ENCODE peak calls at places on chromosomes 7 and 10, in five cellular contexts. S is HFF-Myc, H is GF-D8, O is fibroblast of lung, G is fibroblast of the conjunctiva. T is an unnamed sample.

GRCh38 chr10:30529373-30529998 is 95.5 kb downstream of the MAP3K8 start:
- DNase-seq in G (no peak), H (peak; percentile 97), O (no peak), S (no peak), T (no peak)

GRCh38 chr10:44786451-44786850 is 124.7 kb upstream of the TMEM72 start:
- DNase-seq in S (no peak), G (no peak), O (peak; percentile 99), H (no peak), T (peak; percentile 75)

GRCh38 chr10:17232276-17232987 is 4.4 kb downstream of the VIM start:
- DNase-seq in O (no peak), H (no peak), G (no peak), S (no peak), T (peak; percentile 58)

GRCh38 chr10:115638246-115638645 is 545.1 kb downstream of the ATRNL1 start:
- DNase-seq in G (no peak), S (no peak), H (no peak), O (no peak), T (no peak)

GRCh38 chr7:151148319-151149259 is 18.9 kb downstream of the GBX1 start:
- DNase-seq in O (no peak), G (no peak), S (no peak), H (no peak), T (no peak)

GRCh38 chr10:33335550-33335799 is 1.0 kb upstream of the NRP1 start:
- DNase-seq in O (no peak), S (no peak), G (no peak), H (no peak), T (no peak)

GRCh38 chr10:16779375-16779774 is 37.8 kb downstream of the RSU1 start:
- DNase-seq in O (peak; percentile 2), S (no peak), H (no peak), G (no peak), T (no peak)

GRCh38 chr7:128005117-128005516 is 26.1 kb downstream of the LRRC4 start:
- DNase-seq in O (no peak), S (no peak), H (no peak), G (no peak), T (no peak)

GRCh38 chr7:102028206-102028826 is 210.9 kb downstream of the CUX1 start:
- DNase-seq in S (no peak), G (no peak), O (no peak), H (peak; percentile 84), T (no peak)

GRCh38 chr7:93997868-93998267 is 6.3 kb downstream of the BET1 start:
- DNase-seq in H (no peak), G (no peak), S (no peak), O (no peak), T (no peak)

GRCh38 chr7:41038211-41038610 is 664.7 kb downstream of the INHBA start:
- DNase-seq in G (no peak), H (no peak), S (no peak), O (no peak), T (no peak)

GRCh38 chr10:34008641-34009040 is 674.2 kb upstream of the NRP1 start:
- DNase-seq in S (no peak), O (no peak), G (no peak), H (no peak), T (no peak)

GRCh38 chr10:68543004-68543918 is 15.9 kb upstream of the SLC25A16 start:
- DNase-seq in O (peak; percentile 90), G (no peak), S (no peak), H (no peak), T (no peak)

GRCh38 chr7:44220046-44220720 is 19.4 kb downstream of the YKT6 start:
- DNase-seq in S (no peak), G (no peak), H (no peak), O (no peak), T (no peak)

GRCh38 chr7:115145512-115145911 is 223.6 kb downstream of the MDFIC start:
- DNase-seq in G (peak; percentile 69), S (no peak), H (no peak), O (peak; percentile 13), T (peak; percentile 54)

GRCh38 chr10:114045071-114045737 is 1.5 kb downstream of the ADRB1 start:
- DNase-seq in H (no peak), O (no peak), S (no peak), G (no peak), T (no peak)

GRCh38 chr10:46268076-46268881 is 18.5 kb upstream of the ANTXRL start:
- DNase-seq in S (no peak), G (no peak), O (no peak), H (no peak), T (no peak)

GRCh38 chr10:79024296-79024695 is 44.5 kb upstream of the ZMIZ1 start:
- DNase-seq in O (no peak), G (no peak), S (no peak), H (no peak), T (no peak)

GRCh38 chr10:73859441-73860049 is 14.8 kb downstream of the CAMK2G start:
- DNase-seq in O (no peak), H (no peak), G (no peak), S (no peak), T (peak; percentile 41)

GRCh38 chr7:16564023-16564380 is 37.4 kb downstream of the LRRC72 start:
- DNase-seq in G (no peak), O (no peak), H (no peak), S (no peak), T (no peak)

GRCh38 chr7:33043434-33043833 is 19.1 kb downstream of the NT5C3A start:
- DNase-seq in S (no peak), H (no peak), G (no peak), O (no peak), T (no peak)

GRCh38 chr7:157501576-157501975 is 164.8 kb downstream of the DNAJB6 start:
- DNase-seq in S (no peak), H (no peak), O (no peak), G (no peak), T (no peak)

GRCh38 chr10:77282163-77282562 is 355.4 kb downstream of the KCNMA1 start:
- DNase-seq in G (no peak), S (no peak), O (no peak), H (no peak), T (no peak)

GRCh38 chr7:131047651-131048304 is 279.9 kb upstream of the MKLN1 start:
- DNase-seq in G (no peak), H (no peak), O (no peak), S (no peak), T (no peak)

GRCh38 chr7:5557920-5558401 is 134.3 kb upstream of the TNRC18 start:
- DNase-seq in H (peak; percentile 38), G (no peak), S (no peak), O (no peak), T (peak; percentile 57)

GRCh38 chr10:122344741-122345258 is 29.7 kb upstream of the PLEKHA1 start:
- DNase-seq in S (no peak), G (no peak), H (no peak), O (peak; percentile 51), T (peak; percentile 66)

GRCh38 chr10:118522791-118523498 is 72.5 kb downstream of the PRLHR start:
- DNase-seq in O (peak; percentile 68), S (no peak), G (no peak), H (no peak), T (peak; percentile 11)

T was measured in cardiac fibroblast.